ENCODE peak calls at places on chromosomes 12 and 14, in ten cellular contexts. One of them, this sample, is unnamed.

GRCh38 chr12:22574921-22575320 is 30.6 kb upstream of the C2CD5 start:
- DNase-seq in activated T-helper 1 cell treated with anti-CD3 and anti-CD28 coated beads, Interleukin-2, amount 50 U/mL, for 16 hours: no peak
- DNase-seq in left ventricle myocardium superior: no peak
- DNase-seq in C1 segment of cervical spinal cord: no peak
- DNase-seq in head of caudate nucleus: no peak
- DNase-seq in choroid plexus epithelial cell: no peak
- DNase-seq in NCI-H748 treated with DMSO at 0.1 percent for 48 hours: no peak
- DNase-seq in anterior cingulate cortex: no peak
- DNase-seq in activated T-helper 9 cell treated with anti-CD3 and anti-CD28 coated beads, Interleukin-2, amount 50 U/mL, for 16 hours: no peak
- DNase-seq in RWPE1: no peak
- DNase-seq in this sample: no peak

GRCh38 chr12:89326260-89327040 is 25.9 kb downstream of the DUSP6 start:
- DNase-seq in activated T-helper 1 cell treated with anti-CD3 and anti-CD28 coated beads, Interleukin-2, amount 50 U/mL, for 16 hours: no peak
- DNase-seq in left ventricle myocardium superior: no peak
- DNase-seq in C1 segment of cervical spinal cord: no peak
- DNase-seq in head of caudate nucleus: no peak
- DNase-seq in choroid plexus epithelial cell: peak
- DNase-seq in NCI-H748 treated with DMSO at 0.1 percent for 48 hours: no peak
- DNase-seq in anterior cingulate cortex: no peak
- DNase-seq in activated T-helper 9 cell treated with anti-CD3 and anti-CD28 coated beads, Interleukin-2, amount 50 U/mL, for 16 hours: no peak
- DNase-seq in RWPE1: no peak
- DNase-seq in this sample: no peak

GRCh38 chr12:111271674-111272418 is 97.0 kb downstream of the PHETA1 start:
- DNase-seq in activated T-helper 1 cell treated with anti-CD3 and anti-CD28 coated beads, Interleukin-2, amount 50 U/mL, for 16 hours: no peak
- DNase-seq in left ventricle myocardium superior: no peak
- DNase-seq in C1 segment of cervical spinal cord: no peak
- DNase-seq in head of caudate nucleus: no peak
- DNase-seq in choroid plexus epithelial cell: peak
- DNase-seq in NCI-H748 treated with DMSO at 0.1 percent for 48 hours: peak
- DNase-seq in anterior cingulate cortex: no peak
- DNase-seq in activated T-helper 9 cell treated with anti-CD3 and anti-CD28 coated beads, Interleukin-2, amount 50 U/mL, for 16 hours: no peak
- DNase-seq in RWPE1: no peak
- DNase-seq in this sample: no peak

GRCh38 chr12:68450947-68451260 is 118.7 kb upstream of the MDM1 start:
- DNase-seq in activated T-helper 1 cell treated with anti-CD3 and anti-CD28 coated beads, Interleukin-2, amount 50 U/mL, for 16 hours: no peak
- DNase-seq in left ventricle myocardium superior: no peak
- DNase-seq in C1 segment of cervical spinal cord: no peak
- DNase-seq in head of caudate nucleus: no peak
- DNase-seq in choroid plexus epithelial cell: no peak
- DNase-seq in NCI-H748 treated with DMSO at 0.1 percent for 48 hours: no peak
- DNase-seq in anterior cingulate cortex: no peak
- DNase-seq in activated T-helper 9 cell treated with anti-CD3 and anti-CD28 coated beads, Interleukin-2, amount 50 U/mL, for 16 hours: no peak
- DNase-seq in RWPE1: no peak
- DNase-seq in this sample: no peak

GRCh38 chr12:106045251-106045674 is 93.5 kb downstream of the NUAK1 start:
- DNase-seq in activated T-helper 1 cell treated with anti-CD3 and anti-CD28 coated beads, Interleukin-2, amount 50 U/mL, for 16 hours: no peak
- DNase-seq in left ventricle myocardium superior: no peak
- DNase-seq in C1 segment of cervical spinal cord: no peak
- DNase-seq in head of caudate nucleus: peak
- DNase-seq in choroid plexus epithelial cell: no peak
- DNase-seq in NCI-H748 treated with DMSO at 0.1 percent for 48 hours: no peak
- DNase-seq in anterior cingulate cortex: peak
- DNase-seq in activated T-helper 9 cell treated with anti-CD3 and anti-CD28 coated beads, Interleukin-2, amount 50 U/mL, for 16 hours: no peak
- DNase-seq in RWPE1: no peak
- DNase-seq in this sample: no peak

GRCh38 chr12:117662220-117662619 is 300.8 kb upstream of the NOS1 start:
- DNase-seq in activated T-helper 1 cell treated with anti-CD3 and anti-CD28 coated beads, Interleukin-2, amount 50 U/mL, for 16 hours: no peak
- DNase-seq in left ventricle myocardium superior: no peak
- DNase-seq in C1 segment of cervical spinal cord: no peak
- DNase-seq in head of caudate nucleus: no peak
- DNase-seq in choroid plexus epithelial cell: no peak
- DNase-seq in NCI-H748 treated with DMSO at 0.1 percent for 48 hours: no peak
- DNase-seq in anterior cingulate cortex: no peak
- DNase-seq in activated T-helper 9 cell treated with anti-CD3 and anti-CD28 coated beads, Interleukin-2, amount 50 U/mL, for 16 hours: no peak
- DNase-seq in RWPE1: no peak
- DNase-seq in this sample: no peak

GRCh38 chr12:62660763-62661162 is 194.1 kb downstream of the MON2 start:
- DNase-seq in activated T-helper 1 cell treated with anti-CD3 and anti-CD28 coated beads, Interleukin-2, amount 50 U/mL, for 16 hours: no peak
- DNase-seq in left ventricle myocardium superior: no peak
- DNase-seq in C1 segment of cervical spinal cord: no peak
- DNase-seq in head of caudate nucleus: no peak
- DNase-seq in choroid plexus epithelial cell: peak
- DNase-seq in NCI-H748 treated with DMSO at 0.1 percent for 48 hours: no peak
- DNase-seq in anterior cingulate cortex: no peak
- DNase-seq in activated T-helper 9 cell treated with anti-CD3 and anti-CD28 coated beads, Interleukin-2, amount 50 U/mL, for 16 hours: no peak
- DNase-seq in RWPE1: peak
- DNase-seq in this sample: no peak

GRCh38 chr12:132918680-132919079 is 31.3 kb upstream of the CHFR start:
- DNase-seq in activated T-helper 1 cell treated with anti-CD3 and anti-CD28 coated beads, Interleukin-2, amount 50 U/mL, for 16 hours: no peak
- DNase-seq in left ventricle myocardium superior: no peak
- DNase-seq in C1 segment of cervical spinal cord: no peak
- DNase-seq in head of caudate nucleus: no peak
- DNase-seq in choroid plexus epithelial cell: no peak
- DNase-seq in NCI-H748 treated with DMSO at 0.1 percent for 48 hours: no peak
- DNase-seq in anterior cingulate cortex: no peak
- DNase-seq in activated T-helper 9 cell treated with anti-CD3 and anti-CD28 coated beads, Interleukin-2, amount 50 U/mL, for 16 hours: no peak
- DNase-seq in RWPE1: no peak
- DNase-seq in this sample: no peak

GRCh38 chr14:94624537-94625352 is 12.6 kb downstream of the SERPINA3 start:
- DNase-seq in activated T-helper 1 cell treated with anti-CD3 and anti-CD28 coated beads, Interleukin-2, amount 50 U/mL, for 16 hours: no peak
- DNase-seq in left ventricle myocardium superior: no peak
- DNase-seq in C1 segment of cervical spinal cord: no peak
- DNase-seq in head of caudate nucleus: no peak
- DNase-seq in choroid plexus epithelial cell: no peak
- DNase-seq in NCI-H748 treated with DMSO at 0.1 percent for 48 hours: no peak
- DNase-seq in anterior cingulate cortex: no peak
- DNase-seq in activated T-helper 9 cell treated with anti-CD3 and anti-CD28 coated beads, Interleukin-2, amount 50 U/mL, for 16 hours: no peak
- DNase-seq in RWPE1: no peak
- DNase-seq in this sample: no peak

GRCh38 chr12:54140958-54141388 is 47.8 kb downstream of the SMUG1 start:
- DNase-seq in activated T-helper 1 cell treated with anti-CD3 and anti-CD28 coated beads, Interleukin-2, amount 50 U/mL, for 16 hours: no peak
- DNase-seq in left ventricle myocardium superior: peak
- DNase-seq in C1 segment of cervical spinal cord: no peak
- DNase-seq in head of caudate nucleus: no peak
- DNase-seq in choroid plexus epithelial cell: no peak
- DNase-seq in NCI-H748 treated with DMSO at 0.1 percent for 48 hours: no peak
- DNase-seq in anterior cingulate cortex: no peak
- DNase-seq in activated T-helper 9 cell treated with anti-CD3 and anti-CD28 coated beads, Interleukin-2, amount 50 U/mL, for 16 hours: no peak
- DNase-seq in RWPE1: no peak
- DNase-seq in this sample: no peak

GRCh38 chr12:3218150-3218845 is 141.1 kb downstream of the TSPAN9 start:
- DNase-seq in activated T-helper 1 cell treated with anti-CD3 and anti-CD28 coated beads, Interleukin-2, amount 50 U/mL, for 16 hours: no peak
- DNase-seq in left ventricle myocardium superior: peak
- DNase-seq in C1 segment of cervical spinal cord: no peak
- DNase-seq in head of caudate nucleus: peak
- DNase-seq in choroid plexus epithelial cell: peak
- DNase-seq in NCI-H748 treated with DMSO at 0.1 percent for 48 hours: peak
- DNase-seq in anterior cingulate cortex: peak
- DNase-seq in activated T-helper 9 cell treated with anti-CD3 and anti-CD28 coated beads, Interleukin-2, amount 50 U/mL, for 16 hours: no peak
- DNase-seq in RWPE1: peak
- DNase-seq in this sample: no peak

GRCh38 chr12:9741726-9742125 is 8.8 kb upstream of the CLECL1 start:
- DNase-seq in activated T-helper 1 cell treated with anti-CD3 and anti-CD28 coated beads, Interleukin-2, amount 50 U/mL, for 16 hours: peak
- DNase-seq in left ventricle myocardium superior: no peak
- DNase-seq in C1 segment of cervical spinal cord: no peak
- DNase-seq in head of caudate nucleus: no peak
- DNase-seq in choroid plexus epithelial cell: no peak
- DNase-seq in NCI-H748 treated with DMSO at 0.1 percent for 48 hours: no peak
- DNase-seq in anterior cingulate cortex: no peak
- DNase-seq in activated T-helper 9 cell treated with anti-CD3 and anti-CD28 coated beads, Interleukin-2, amount 50 U/mL, for 16 hours: peak
- DNase-seq in RWPE1: no peak
- DNase-seq in this sample: peak

GRCh38 chr14:96077983-96078686 is 39.0 kb downstream of the C14orf132 start:
- DNase-seq in activated T-helper 1 cell treated with anti-CD3 and anti-CD28 coated beads, Interleukin-2, amount 50 U/mL, for 16 hours: no peak
- DNase-seq in left ventricle myocardium superior: no peak
- DNase-seq in C1 segment of cervical spinal cord: no peak
- DNase-seq in head of caudate nucleus: no peak
- DNase-seq in choroid plexus epithelial cell: no peak
- DNase-seq in NCI-H748 treated with DMSO at 0.1 percent for 48 hours: no peak
- DNase-seq in anterior cingulate cortex: no peak
- DNase-seq in activated T-helper 9 cell treated with anti-CD3 and anti-CD28 coated beads, Interleukin-2, amount 50 U/mL, for 16 hours: no peak
- DNase-seq in RWPE1: peak
- DNase-seq in this sample: no peak

GRCh38 chr12:122721057-122721545 is 4.5 kb upstream of the HCAR3 start:
- DNase-seq in activated T-helper 1 cell treated with anti-CD3 and anti-CD28 coated beads, Interleukin-2, amount 50 U/mL, for 16 hours: no peak
- DNase-seq in left ventricle myocardium superior: no peak
- DNase-seq in C1 segment of cervical spinal cord: no peak
- DNase-seq in head of caudate nucleus: no peak
- DNase-seq in choroid plexus epithelial cell: peak
- DNase-seq in NCI-H748 treated with DMSO at 0.1 percent for 48 hours: no peak
- DNase-seq in anterior cingulate cortex: no peak
- DNase-seq in activated T-helper 9 cell treated with anti-CD3 and anti-CD28 coated beads, Interleukin-2, amount 50 U/mL, for 16 hours: no peak
- DNase-seq in RWPE1: peak
- DNase-seq in this sample: no peak

GRCh38 chr14:103121161-103121845 is 2.0 kb upstream of the TNFAIP2 start:
- DNase-seq in activated T-helper 1 cell treated with anti-CD3 and anti-CD28 coated beads, Interleukin-2, amount 50 U/mL, for 16 hours: no peak
- DNase-seq in left ventricle myocardium superior: peak
- DNase-seq in C1 segment of cervical spinal cord: no peak
- DNase-seq in head of caudate nucleus: no peak
- DNase-seq in choroid plexus epithelial cell: no peak
- DNase-seq in NCI-H748 treated with DMSO at 0.1 percent for 48 hours: no peak
- DNase-seq in anterior cingulate cortex: no peak
- DNase-seq in activated T-helper 9 cell treated with anti-CD3 and anti-CD28 coated beads, Interleukin-2, amount 50 U/mL, for 16 hours: no peak
- DNase-seq in RWPE1: no peak
- DNase-seq in this sample: no peak

GRCh38 chr12:93622485-93622884 is 50.0 kb downstream of the SOCS2 start:
- DNase-seq in activated T-helper 1 cell treated with anti-CD3 and anti-CD28 coated beads, Interleukin-2, amount 50 U/mL, for 16 hours: no peak
- DNase-seq in left ventricle myocardium superior: no peak
- DNase-seq in C1 segment of cervical spinal cord: no peak
- DNase-seq in head of caudate nucleus: no peak
- DNase-seq in choroid plexus epithelial cell: peak
- DNase-seq in NCI-H748 treated with DMSO at 0.1 percent for 48 hours: no peak
- DNase-seq in anterior cingulate cortex: no peak
- DNase-seq in activated T-helper 9 cell treated with anti-CD3 and anti-CD28 coated beads, Interleukin-2, amount 50 U/mL, for 16 hours: no peak
- DNase-seq in RWPE1: no peak
- DNase-seq in this sample: no peak

GRCh38 chr14:89137514-89138163 is 279.4 kb downstream of the FOXN3 start:
- DNase-seq in activated T-helper 1 cell treated with anti-CD3 and anti-CD28 coated beads, Interleukin-2, amount 50 U/mL, for 16 hours: no peak
- DNase-seq in left ventricle myocardium superior: no peak
- DNase-seq in C1 segment of cervical spinal cord: no peak
- DNase-seq in head of caudate nucleus: peak
- DNase-seq in choroid plexus epithelial cell: peak
- DNase-seq in NCI-H748 treated with DMSO at 0.1 percent for 48 hours: no peak
- DNase-seq in anterior cingulate cortex: no peak
- DNase-seq in activated T-helper 9 cell treated with anti-CD3 and anti-CD28 coated beads, Interleukin-2, amount 50 U/mL, for 16 hours: no peak
- DNase-seq in RWPE1: peak
- DNase-seq in this sample: no peak

GRCh38 chr12:27534060-27534764 is 10.2 kb downstream of the PPFIBP1 start:
- DNase-seq in activated T-helper 1 cell treated with anti-CD3 and anti-CD28 coated beads, Interleukin-2, amount 50 U/mL, for 16 hours: no peak
- DNase-seq in left ventricle myocardium superior: no peak
- DNase-seq in C1 segment of cervical spinal cord: no peak
- DNase-seq in head of caudate nucleus: no peak
- DNase-seq in choroid plexus epithelial cell: no peak
- DNase-seq in NCI-H748 treated with DMSO at 0.1 percent for 48 hours: no peak
- DNase-seq in anterior cingulate cortex: no peak
- DNase-seq in activated T-helper 9 cell treated with anti-CD3 and anti-CD28 coated beads, Interleukin-2, amount 50 U/mL, for 16 hours: no peak
- DNase-seq in RWPE1: no peak
- DNase-seq in this sample: no peak

This sample was measured in NK-92 treated with Interleukin-12 subunit alpha and Interleukin-12 subunit beta, amount 100 ng/mL, for 24 hours.